ENCODE peak calls at places on chromosomes 4 and X, in five cellular contexts. N is GM23248, Z is ovary, Q is IMR-90, U is mesenchymal stem cell. W is an unnamed sample.

GRCh38 chrX:56920338-56920997 is 74.9 kb downstream of the SPIN3 start:
- DNase-seq in N (no peak), Z (no peak), Q (no peak), U (no peak), W (no peak)

GRCh38 chr4:130178106-130178505 is 1082.2 kb downstream of the C4orf33 start:
- DNase-seq in N (no peak), Z (no peak), Q (no peak), U (no peak), W (no peak)

GRCh38 chrX:13418126-13419091 is 98.6 kb upstream of the ATXN3L start:
- DNase-seq in N (peak; percentile 50), Z (no peak), Q (peak; percentile 31), U (no peak), W (peak; percentile 65)

GRCh38 chr4:103923551-103923950 is 203.8 kb upstream of the TACR3 start:
- DNase-seq in N (no peak), Z (no peak), Q (no peak), U (no peak), W (no peak)

GRCh38 chr4:123559955-123560669 is 163.5 kb downstream of the SPRY1 start:
- DNase-seq in N (peak; percentile 18), Z (no peak), Q (peak; percentile 61), U (peak; percentile 37), W (no peak)

GRCh38 chr4:94603170-94603747 is 151.5 kb downstream of the PDLIM5 start:
- DNase-seq in N (peak; percentile 50), Z (peak; percentile 34), Q (peak; percentile 96), U (peak; percentile 80), W (peak; percentile 43)

GRCh38 chr4:26217961-26218676 is 102.7 kb upstream of the RBPJ start:
- DNase-seq in N (peak; percentile 78), Z (no peak), Q (no peak), U (no peak), W (no peak)

GRCh38 chr4:97987019-97987648 is 156.1 kb downstream of the STPG2 start:
- DNase-seq in N (peak; percentile 31), Z (no peak), Q (no peak), U (peak; percentile 18), W (no peak)

GRCh38 chr4:145842224-145842887 is 96.3 kb downstream of the ZNF827 start:
- DNase-seq in N (no peak), Z (no peak), Q (no peak), U (peak; percentile 15), W (no peak)

GRCh38 chr4:65383589-65384305 is 286.5 kb downstream of the EPHA5 start:
- DNase-seq in N (no peak), Z (no peak), Q (no peak), U (no peak), W (no peak)

GRCh38 chr4:139115226-139115625 is 61.8 kb downstream of the ELF2 start:
- DNase-seq in N (no peak), Z (no peak), Q (no peak), U (no peak), W (no peak)

GRCh38 chrX:7074908-7075204 is 72.7 kb upstream of the STS start:
- DNase-seq in N (no peak), Z (no peak), Q (no peak), U (no peak), W (no peak)

GRCh38 chr4:156614536-156614935 is 357.1 kb downstream of the PDGFC start:
- DNase-seq in N (no peak), Z (no peak), Q (no peak), U (no peak), W (no peak)

GRCh38 chr4:132180020-132180427 is 969.1 kb upstream of the PCDH10 start:
- DNase-seq in N (no peak), Z (no peak), Q (peak; percentile 80), U (peak; percentile 9), W (no peak)

GRCh38 chr4:29085748-29086147 is 1634.4 kb upstream of the PCDH7 start:
- DNase-seq in N (no peak), Z (no peak), Q (no peak), U (no peak), W (no peak)

GRCh38 chr4:155759372-155760252 is 791 bp downstream of the GUCY1B1 start:
- DNase-seq in N (peak; percentile 44), Z (peak; percentile 58), Q (peak; percentile 16), U (peak; percentile 47), W (no peak)

GRCh38 chr4:173181769-173182374 is 13.3 kb downstream of the GALNT7 start:
- DNase-seq in N (peak; percentile 80), Z (no peak), Q (peak; percentile 80), U (peak; percentile 77), W (peak; percentile 54)

GRCh38 chr4:69860521-69861298 is 765 bp upstream of the SULT1E1 start:
- DNase-seq in N (no peak), Z (no peak), Q (no peak), U (no peak), W (no peak)

GRCh38 chr4:3505231-3505630 is 27.0 kb downstream of the LRPAP1 start:
- DNase-seq in N (no peak), Z (no peak), Q (no peak), U (no peak), W (no peak)

GRCh38 chr4:4971796-4972195 is 47.5 kb downstream of the CYTL1 start:
- DNase-seq in N (no peak), Z (no peak), Q (no peak), U (no peak), W (no peak)

GRCh38 chr4:129446074-129446473 is 350.1 kb downstream of the C4orf33 start:
- DNase-seq in N (no peak), Z (no peak), Q (no peak), U (peak; percentile 17), W (no peak)

GRCh38 chr4:139223682-139224317 is 46.8 kb upstream of the ELF2 start:
- DNase-seq in N (peak; percentile 69), Z (no peak), Q (peak; percentile 76), U (no peak), W (no peak)

GRCh38 chr4:43778187-43778915 is 670.3 kb downstream of the KCTD8 start:
- DNase-seq in N (no peak), Z (no peak), Q (no peak), U (no peak), W (no peak)

GRCh38 chrX:153832732-153833131 is 2.4 kb upstream of the PDZD4 start:
- DNase-seq in N (no peak), Z (no peak), Q (no peak), U (no peak), W (no peak)

GRCh38 chr4:173433447-173433846 is 34.5 kb upstream of the SCRG1 start:
- DNase-seq in N (no peak), Z (no peak), Q (no peak), U (no peak), W (no peak)

GRCh38 chrX:153411255-153411987 is at the start of gene ZFP92:
- DNase-seq in N (peak; percentile 5), Z (peak; percentile 43), Q (no peak), U (peak; percentile 14), W (no peak)

GRCh38 chr4:87299898-87300297 is 22.8 kb downstream of the HSD17B13 start:
- DNase-seq in N (no peak), Z (no peak), Q (no peak), U (no peak), W (no peak)

GRCh38 chr4:148770377-148770776 is 328.2 kb upstream of the NR3C2 start:
- DNase-seq in N (no peak), Z (no peak), Q (no peak), U (no peak), W (no peak)

DNA sequence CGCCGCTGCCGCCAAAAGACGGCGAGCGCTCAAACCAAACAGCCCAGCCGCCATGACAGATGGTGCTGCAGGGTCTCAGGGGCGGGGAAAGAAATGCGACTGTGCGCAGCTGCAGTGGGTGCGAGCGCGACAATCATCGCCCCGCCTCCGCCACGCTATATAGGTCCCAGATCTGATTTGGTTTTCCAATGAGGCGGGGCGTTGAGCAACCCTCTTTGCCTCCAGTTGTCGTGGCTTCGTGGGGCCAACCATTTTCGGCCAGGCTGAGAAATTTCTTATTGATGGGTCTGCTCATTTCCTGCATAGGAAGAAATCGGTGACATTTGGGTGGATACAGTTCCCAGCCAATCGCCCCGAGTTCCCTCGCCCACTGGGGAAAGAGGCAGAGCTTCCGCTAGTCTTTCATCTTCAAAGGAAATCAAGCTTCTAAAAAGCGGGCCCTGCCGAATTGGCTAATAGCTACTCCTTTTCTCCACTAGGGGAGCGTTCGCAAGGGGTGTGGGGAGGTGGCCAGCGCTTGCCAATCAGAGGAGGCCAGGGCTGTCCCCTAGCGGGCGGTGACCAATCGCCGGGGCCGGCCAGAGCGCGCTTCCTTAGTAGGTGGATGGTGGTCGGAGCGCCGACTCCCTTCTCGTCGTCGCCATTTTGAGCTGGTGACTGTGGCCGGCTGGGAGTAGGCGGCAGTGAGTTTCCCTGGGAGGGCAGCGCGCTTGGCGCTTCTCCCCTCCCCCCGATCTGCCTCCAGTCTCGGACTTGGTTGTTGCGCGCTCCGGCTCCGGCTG is at the start of the genes NDUFB11 and RBM10:
- DNase-seq in N (peak; percentile 95), Z (peak; percentile 93), Q (peak; percentile 93), U (peak; percentile 96), W (peak; percentile 91)
- H3K27ac ChIP-seq in N (peak within 1 kb of the TSS; percentile 91), Z (peak within 1 kb of the TSS; percentile 87), Q (peak within 1 kb of the TSS; percentile 100), U (peak within 1 kb of the TSS; percentile 98), W (peak within 1 kb of the TSS; percentile 62)

GRCh38 chr4:7778524-7779193 is 161.0 kb downstream of the AFAP1 start:
- DNase-seq in N (no peak), Z (no peak), Q (peak; percentile 30), U (peak; percentile 10), W (peak; percentile 55)

GRCh38 chr4:7779194-7779768 is 160.4 kb downstream of the AFAP1 start:
- DNase-seq in N (peak; percentile 75), Z (no peak), Q (peak; percentile 49), U (no peak), W (no peak)

GRCh38 chr4:7775396-7775795 is 164.3 kb downstream of the AFAP1 start:
- DNase-seq in N (no peak), Z (no peak), Q (no peak), U (no peak), W (no peak)

GRCh38 chr4:7777871-7778523 is 161.7 kb downstream of the AFAP1 start:
- DNase-seq in N (no peak), Z (no peak), Q (no peak), U (no peak), W (peak; percentile 46)

GRCh38 chr4:7777017-7777710 is 162.5 kb downstream of the AFAP1 start:
- DNase-seq in N (no peak), Z (no peak), Q (no peak), U (no peak), W (no peak)
- H3K36me3 ChIP-seq in N (peaks cover 80% of the 10 kb centered on the region), Z (no peaks in the 10 kb centered on the region), Q (peaks cover 70% of the 10 kb centered on the region), U (peaks cover 87% of the 10 kb centered on the region), W (peaks cover 96% of the 10 kb centered on the region)

DNA sequence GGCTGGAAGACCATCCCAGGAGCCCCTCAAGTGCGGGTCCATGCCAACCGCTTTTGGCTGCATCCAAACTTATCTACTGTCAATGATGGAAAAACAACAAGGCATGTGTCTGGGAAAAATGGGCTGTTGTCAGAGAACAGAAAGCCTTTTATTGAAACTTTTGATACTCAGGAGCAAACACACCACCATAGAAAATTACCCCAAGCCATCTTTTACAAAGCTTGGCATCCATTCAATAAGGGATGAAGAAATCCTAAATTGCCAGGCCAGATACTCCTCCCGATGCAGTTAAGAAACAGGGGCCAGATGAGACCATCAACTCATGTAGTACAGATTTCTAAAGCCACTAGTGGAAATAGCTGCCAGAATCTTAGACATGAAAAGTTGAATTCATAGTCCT is 145.3 kb upstream of the MAP3K15 start:
- DNase-seq in N (peak; percentile 41), Z (no peak), Q (no peak), U (no peak), W (no peak)
- H3K27ac ChIP-seq in N (peak overlapping the region; percentile 30), Z (no peak overlapping the region), Q (no peak overlapping the region), U (no peak overlapping the region), W (no peak overlapping the region)

DNA sequence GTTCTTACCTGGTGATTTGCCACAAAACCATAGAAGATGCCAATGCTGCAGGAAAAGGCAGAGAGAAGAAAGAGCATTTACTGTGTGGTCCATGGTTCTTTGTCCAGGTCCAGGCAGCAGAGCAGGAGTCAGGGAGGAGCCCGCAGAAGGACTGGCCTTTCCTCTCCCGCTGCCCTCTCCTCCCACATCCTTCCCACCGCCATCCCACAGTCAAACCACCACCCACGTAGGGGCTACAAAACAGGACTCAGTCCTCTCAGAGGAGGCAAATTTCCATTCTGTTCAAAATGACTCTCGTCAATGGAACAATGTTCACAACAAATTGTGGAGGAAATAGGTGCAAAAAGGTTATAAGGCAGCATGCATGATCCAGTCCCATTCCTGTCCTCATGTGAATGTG is 58.6 kb downstream of the PROM1 start:
- DNase-seq in N (no peak), Z (no peak), Q (no peak), U (no peak), W (no peak)
- H3K36me3 ChIP-seq in N (no peaks in the 10 kb centered on the region), Z (no peaks in the 10 kb centered on the region), Q (no peaks in the 10 kb centered on the region), U (no peaks in the 10 kb centered on the region), W (no peaks in the 10 kb centered on the region)